ENCODE peak calls at places on chromosomes 4 and X, in four cellular contexts. V is NCI-H446, U is WTC11, P is NCI-H1105. G is an unnamed sample.

GRCh38 chr4:159551268-159551667 is 448.4 kb downstream of the RAPGEF2 start:
- DNase-seq in V (no peak), U (no peak), P (no peak), G (no peak)

GRCh38 chr4:133865606-133866327 is 335.8 kb downstream of the PABPC4L start:
- DNase-seq in V (no peak), U (no peak), P (no peak), G (peak; percentile 41)

GRCh38 chr4:6773616-6774540 is 8.6 kb upstream of the KIAA0232 start:
- DNase-seq in V (no peak), U (no peak), P (no peak), G (no peak)

GRCh38 chrX:11553594-11553993 is 112.1 kb downstream of the ARHGAP6 start:
- DNase-seq in V (no peak), U (no peak), P (no peak), G (no peak)

GRCh38 chr4:15963001-15963451 is at the start of gene FGFBP2:
- DNase-seq in V (peak; percentile 3), U (peak; percentile 73), P (no peak), G (peak; percentile 72)

GRCh38 chr4:21992330-21992729 is 43.8 kb upstream of the KCNIP4 start:
- DNase-seq in V (no peak), U (no peak), P (no peak), G (no peak)

GRCh38 chrX:71923516-71923915 is 12.9 kb downstream of the NHSL2 start:
- DNase-seq in V (peak; percentile 2), U (no peak), P (no peak), G (no peak)

GRCh38 chr4:105544517-105544916 is 7.9 kb upstream of the ARHGEF38 start:
- DNase-seq in V (no peak), U (no peak), P (no peak), G (no peak)

GRCh38 chr4:94452476-94453300 is 946 bp downstream of the PDLIM5 start:
- DNase-seq in V (peak; percentile 29), U (peak; percentile 64), P (peak; percentile 12), G (peak; percentile 90)

GRCh38 chrX:88438209-88438608 is 308.8 kb upstream of the CPXCR1 start:
- DNase-seq in V (no peak), U (no peak), P (no peak), G (no peak)

GRCh38 chr4:5528108-5528507 is 180.3 kb downstream of the EVC2 start:
- DNase-seq in V (no peak), U (no peak), P (no peak), G (no peak)

GRCh38 chr4:98468744-98469143 is 189.7 kb downstream of the TSPAN5 start:
- DNase-seq in V (no peak), U (no peak), P (no peak), G (peak; percentile 5)

GRCh38 chrX:35115205-35115604 is 172.6 kb downstream of the FAM47B start:
- DNase-seq in V (no peak), U (no peak), P (no peak), G (no peak)

GRCh38 chr4:80010316-80010715 is 62.7 kb downstream of the ANTXR2 start:
- DNase-seq in V (no peak), U (no peak), P (no peak), G (no peak)

GRCh38 chrX:118945921-118946320 is 28.5 kb upstream of the LONRF3 start:
- DNase-seq in V (no peak), U (no peak), P (no peak), G (no peak)

GRCh38 chr4:101818362-101818761 is 27.8 kb downstream of the BANK1 start:
- DNase-seq in V (no peak), U (no peak), P (no peak), G (no peak)

GRCh38 chrX:19840899-19841648 is 46.3 kb downstream of the SH3KBP1 start:
- DNase-seq in V (no peak), U (peak; percentile 21), P (no peak), G (peak; percentile 92)

GRCh38 chrX:39401483-39402110 is 600.3 kb downstream of the MID1IP1 start:
- DNase-seq in V (no peak), U (no peak), P (no peak), G (no peak)

GRCh38 chr4:43766648-43767047 is 682.0 kb downstream of the KCTD8 start:
- DNase-seq in V (no peak), U (no peak), P (no peak), G (no peak)

GRCh38 chrX:40081679-40082068 is 16.1 kb downstream of the BCOR start:
- DNase-seq in V (no peak), U (no peak), P (no peak), G (no peak)